ENCODE peak calls at places on chromosome 14, in eight cellular contexts. One of them, this sample, is unnamed. For H3K4me1 and H3K27me3, the result is how much of the 10 kb centered on the place peaks cover.

GRCh38 chr14:104998801-104999200 is 13.2 kb downstream of the CLBA1 start:
- DNase-seq in body of pancreas: no peak
- DNase-seq in testis: no peak
- DNase-seq in CD8-positive, alpha-beta T cell: no peak
- DNase-seq in aorta: peak
- DNase-seq in heart right ventricle: no peak
- DNase-seq in upper lobe of right lung: no peak
- DNase-seq in breast epithelium: no peak
- DNase-seq in this sample: no peak

GRCh38 chr14:76053576-76054369 is 68.2 kb downstream of the IFT43 start:
- DNase-seq in heart right ventricle: no peak
- DNase-seq in breast epithelium: no peak
- DNase-seq in aorta: no peak
- DNase-seq in upper lobe of right lung: no peak
- DNase-seq in body of pancreas: no peak
- DNase-seq in testis: no peak
- DNase-seq in CD8-positive, alpha-beta T cell: no peak
- DNase-seq in this sample: no peak

GRCh38 chr14:68088463-68088862 is 268.9 kb downstream of the RAD51B start:
- DNase-seq in heart right ventricle: no peak
- DNase-seq in aorta: no peak
- DNase-seq in upper lobe of right lung: no peak
- DNase-seq in breast epithelium: no peak
- DNase-seq in body of pancreas: no peak
- DNase-seq in testis: no peak
- DNase-seq in CD8-positive, alpha-beta T cell: no peak
- DNase-seq in this sample: no peak

GRCh38 chr14:90658541-90658967 is 157.7 kb downstream of the TTC7B start:
- DNase-seq in upper lobe of right lung: no peak
- DNase-seq in aorta: no peak
- DNase-seq in testis: no peak
- DNase-seq in breast epithelium: no peak
- DNase-seq in CD8-positive, alpha-beta T cell: no peak
- DNase-seq in heart right ventricle: no peak
- DNase-seq in body of pancreas: no peak
- DNase-seq in this sample: no peak

GRCh38 chr14:44658389-44658696 is 151.3 kb upstream of the FSCB start:
- DNase-seq in breast epithelium: no peak
- DNase-seq in testis: no peak
- DNase-seq in heart right ventricle: no peak
- DNase-seq in upper lobe of right lung: no peak
- DNase-seq in aorta: no peak
- DNase-seq in CD8-positive, alpha-beta T cell: no peak
- DNase-seq in body of pancreas: no peak
- DNase-seq in this sample: no peak

GRCh38 chr14:101687756-101688546 is 73.6 kb upstream of the PPP2R5C start:
- DNase-seq in aorta: no peak
- DNase-seq in CD8-positive, alpha-beta T cell: no peak
- DNase-seq in body of pancreas: no peak
- DNase-seq in heart right ventricle: no peak
- DNase-seq in breast epithelium: no peak
- DNase-seq in testis: no peak
- DNase-seq in upper lobe of right lung: no peak
- DNase-seq in this sample: no peak

GRCh38 chr14:23483216-23483854 is 13.8 kb downstream of the NGDN start:
- DNase-seq in upper lobe of right lung: no peak
- DNase-seq in heart right ventricle: no peak
- DNase-seq in CD8-positive, alpha-beta T cell: no peak
- DNase-seq in breast epithelium: no peak
- DNase-seq in aorta: no peak
- DNase-seq in body of pancreas: no peak
- DNase-seq in testis: peak
- DNase-seq in this sample: peak

GRCh38 chr14:63045612-63046320 is 508 bp upstream of the KCNH5 start:
- DNase-seq in CD8-positive, alpha-beta T cell: no peak
- DNase-seq in heart right ventricle: no peak
- DNase-seq in breast epithelium: no peak
- DNase-seq in upper lobe of right lung: peak
- DNase-seq in testis: peak
- DNase-seq in body of pancreas: peak
- DNase-seq in aorta: peak
- DNase-seq in this sample: peak

GRCh38 chr14:70303528-70304293 is 55.8 kb downstream of the COX16 start:
- DNase-seq in heart right ventricle: no peak
- DNase-seq in aorta: no peak
- DNase-seq in CD8-positive, alpha-beta T cell: no peak
- DNase-seq in breast epithelium: no peak
- DNase-seq in body of pancreas: no peak
- DNase-seq in upper lobe of right lung: no peak
- DNase-seq in testis: no peak
- DNase-seq in this sample: no peak

GRCh38 chr14:57209561-57209960 is 59.1 kb downstream of the EXOC5 start:
- DNase-seq in CD8-positive, alpha-beta T cell: no peak
- DNase-seq in aorta: no peak
- DNase-seq in body of pancreas: no peak
- DNase-seq in heart right ventricle: no peak
- DNase-seq in breast epithelium: no peak
- DNase-seq in upper lobe of right lung: no peak
- DNase-seq in testis: no peak
- DNase-seq in this sample: no peak

DNA sequence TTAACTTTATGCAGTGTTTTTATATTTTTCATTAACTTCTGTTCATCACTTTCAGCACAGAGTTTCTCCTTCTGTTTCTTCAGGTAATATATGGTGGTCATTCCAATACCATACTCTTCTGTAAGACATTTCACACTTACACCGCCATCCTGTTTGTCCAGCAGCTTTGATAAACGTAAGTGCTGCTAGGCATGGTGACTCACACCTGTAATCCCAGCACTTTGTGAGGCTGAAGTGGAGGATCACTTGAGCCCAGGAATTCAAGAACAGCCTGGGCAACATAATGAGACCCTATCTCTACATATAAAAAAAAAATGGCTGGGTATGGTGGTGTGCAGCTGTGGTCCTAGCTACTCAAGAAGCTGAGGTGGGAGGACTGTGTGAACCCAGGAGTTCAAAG is 55.8 kb downstream of the EXOC5 start:
- DNase-seq in heart right ventricle: no peak
- DNase-seq in CD8-positive, alpha-beta T cell: no peak
- DNase-seq in upper lobe of right lung: no peak
- DNase-seq in body of pancreas: no peak
- DNase-seq in testis: no peak
- DNase-seq in aorta: no peak
- DNase-seq in breast epithelium: no peak
- DNase-seq in this sample: no peak
- H3K4me1 ChIP-seq in heart right ventricle: under half
- H3K4me1 ChIP-seq in CD8-positive, alpha-beta T cell: under half
- H3K4me1 ChIP-seq in upper lobe of right lung: under half
- H3K4me1 ChIP-seq in body of pancreas: under half
- H3K4me1 ChIP-seq in testis: under half
- H3K4me1 ChIP-seq in aorta: under half
- H3K4me1 ChIP-seq in breast epithelium: under half
- H3K4me1 ChIP-seq in this sample: under half

GRCh38 chr14:61489002-61489401 is 167.6 kb downstream of the PRKCH start:
- DNase-seq in body of pancreas: no peak
- DNase-seq in CD8-positive, alpha-beta T cell: no peak
- DNase-seq in heart right ventricle: no peak
- DNase-seq in testis: no peak
- DNase-seq in upper lobe of right lung: no peak
- DNase-seq in breast epithelium: no peak
- DNase-seq in aorta: no peak
- DNase-seq in this sample: no peak
- H3K27ac ChIP-seq in body of pancreas: peak
- H3K27ac ChIP-seq in CD8-positive, alpha-beta T cell: no peak
- H3K27ac ChIP-seq in heart right ventricle: peak
- H3K27ac ChIP-seq in testis: peak
- H3K27ac ChIP-seq in upper lobe of right lung: peak
- H3K27ac ChIP-seq in breast epithelium: peak
- H3K27ac ChIP-seq in aorta: no peak
- H3K27ac ChIP-seq in this sample: peak

GRCh38 chr14:22434901-22435565 is 154.0 kb downstream of the DAD1 start:
- DNase-seq in heart right ventricle: no peak
- DNase-seq in testis: no peak
- DNase-seq in body of pancreas: no peak
- DNase-seq in CD8-positive, alpha-beta T cell: no peak
- DNase-seq in upper lobe of right lung: no peak
- DNase-seq in breast epithelium: no peak
- DNase-seq in aorta: no peak
- DNase-seq in this sample: no peak
- H3K27me3 ChIP-seq in heart right ventricle: under half
- H3K27me3 ChIP-seq in testis: under half
- H3K27me3 ChIP-seq in body of pancreas: under half
- H3K27me3 ChIP-seq in CD8-positive, alpha-beta T cell: under half
- H3K27me3 ChIP-seq in upper lobe of right lung: under half
- H3K27me3 ChIP-seq in breast epithelium: under half
- H3K27me3 ChIP-seq in aorta: under half
- H3K27me3 ChIP-seq in this sample: under half

GRCh38 chr14:93107383-93107782 is 8.3 kb downstream of the ITPK1 start:
- DNase-seq in body of pancreas: no peak
- DNase-seq in aorta: no peak
- DNase-seq in upper lobe of right lung: no peak
- DNase-seq in breast epithelium: no peak
- DNase-seq in testis: no peak
- DNase-seq in CD8-positive, alpha-beta T cell: no peak
- DNase-seq in heart right ventricle: no peak
- DNase-seq in this sample: no peak

GRCh38 chr14:93105362-93105761 is 10.4 kb downstream of the ITPK1 start:
- DNase-seq in upper lobe of right lung: peak
- DNase-seq in breast epithelium: peak
- DNase-seq in aorta: no peak
- DNase-seq in testis: no peak
- DNase-seq in body of pancreas: no peak
- DNase-seq in CD8-positive, alpha-beta T cell: no peak
- DNase-seq in heart right ventricle: no peak
- DNase-seq in this sample: no peak

GRCh38 chr14:93104961-93105360 is 10.8 kb downstream of the ITPK1 start:
- DNase-seq in upper lobe of right lung: no peak
- DNase-seq in heart right ventricle: no peak
- DNase-seq in aorta: no peak
- DNase-seq in body of pancreas: no peak
- DNase-seq in CD8-positive, alpha-beta T cell: no peak
- DNase-seq in testis: no peak
- DNase-seq in breast epithelium: no peak
- DNase-seq in this sample: no peak

GRCh38 chr14:93108105-93108504 is 7.6 kb downstream of the ITPK1 start:
- DNase-seq in aorta: no peak
- DNase-seq in breast epithelium: no peak
- DNase-seq in testis: no peak
- DNase-seq in body of pancreas: no peak
- DNase-seq in heart right ventricle: no peak
- DNase-seq in upper lobe of right lung: no peak
- DNase-seq in CD8-positive, alpha-beta T cell: no peak
- DNase-seq in this sample: no peak

DNA sequence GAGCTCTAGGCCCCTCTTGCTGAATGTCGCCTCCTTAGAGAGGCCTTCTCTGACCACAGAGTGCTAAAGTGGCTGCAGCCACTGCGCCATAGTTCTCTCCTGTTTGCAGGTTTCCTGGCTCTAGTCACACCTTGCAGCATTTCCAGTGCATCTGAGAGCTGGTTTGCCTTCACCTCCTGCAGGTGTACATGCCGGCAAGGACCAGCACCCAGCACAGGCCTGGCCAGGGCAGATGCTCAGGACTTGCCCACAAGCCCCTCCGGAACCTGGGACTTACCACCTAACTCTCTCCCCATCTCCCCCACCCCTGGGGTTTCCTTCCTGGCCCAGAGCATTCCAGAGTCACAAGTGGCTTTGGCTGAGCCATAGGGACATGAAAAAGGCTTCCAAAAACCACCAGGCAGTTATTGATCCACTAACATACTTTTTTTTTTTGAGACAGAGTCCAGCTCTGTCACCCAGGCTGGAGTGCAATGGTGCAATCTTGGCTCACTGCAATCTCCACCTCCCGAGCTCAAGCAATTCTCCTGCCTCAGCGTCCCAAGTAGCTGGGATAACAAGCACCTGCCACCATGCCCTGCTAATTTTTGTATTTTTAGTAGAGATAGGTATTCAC is 9.1 kb downstream of the ITPK1 start:
- DNase-seq in upper lobe of right lung: no peak
- DNase-seq in testis: no peak
- DNase-seq in breast epithelium: no peak
- DNase-seq in body of pancreas: no peak
- DNase-seq in heart right ventricle: no peak
- DNase-seq in CD8-positive, alpha-beta T cell: no peak
- DNase-seq in aorta: no peak
- DNase-seq in this sample: no peak
- H3K4me1 ChIP-seq in upper lobe of right lung: half or more
- H3K4me1 ChIP-seq in testis: under half
- H3K4me1 ChIP-seq in breast epithelium: under half
- H3K4me1 ChIP-seq in body of pancreas: under half
- H3K4me1 ChIP-seq in heart right ventricle: half or more
- H3K4me1 ChIP-seq in CD8-positive, alpha-beta T cell: under half
- H3K4me1 ChIP-seq in aorta: under half
- H3K4me1 ChIP-seq in this sample: under half

DNA sequence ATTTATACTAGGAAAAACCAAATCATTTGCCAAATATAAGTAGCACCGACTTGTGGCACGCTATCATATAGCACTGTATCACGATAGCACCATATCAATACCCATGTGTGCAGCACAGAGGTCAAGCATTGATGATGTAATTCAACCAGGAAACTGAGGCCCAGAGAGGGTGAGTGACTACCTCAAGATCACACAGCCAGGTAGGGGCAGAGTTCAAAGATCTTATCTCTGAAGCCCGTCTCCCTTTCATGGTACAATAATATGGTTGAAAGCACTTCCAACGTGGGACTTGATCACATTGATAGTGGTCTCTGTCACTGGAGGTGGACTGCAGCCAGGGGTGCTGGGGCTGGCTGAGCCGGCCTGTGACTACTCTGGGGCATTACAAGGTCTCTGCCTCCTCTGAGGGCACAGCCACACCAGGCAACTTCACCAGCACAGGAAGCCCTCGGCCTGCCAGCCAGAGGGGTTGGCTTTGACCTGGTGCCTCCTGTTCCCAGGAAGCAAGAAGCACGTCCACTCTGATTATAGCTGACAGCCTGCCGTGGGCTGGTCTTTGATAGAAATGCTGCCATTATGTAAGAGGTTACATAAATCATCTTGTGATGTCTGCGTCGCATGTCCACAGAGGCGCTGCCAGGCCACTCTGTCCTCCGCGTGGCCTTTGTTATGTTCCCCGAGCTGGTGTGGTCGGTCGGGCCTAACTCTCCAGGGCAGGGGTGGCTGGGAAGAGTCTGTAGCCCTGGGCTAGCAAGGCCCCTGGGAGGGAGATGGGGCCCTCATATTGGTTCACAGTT is 5.9 kb upstream of the FAM181A start:
- DNase-seq in body of pancreas: no peak
- DNase-seq in breast epithelium: no peak
- DNase-seq in heart right ventricle: no peak
- DNase-seq in CD8-positive, alpha-beta T cell: no peak
- DNase-seq in upper lobe of right lung: no peak
- DNase-seq in aorta: no peak
- DNase-seq in testis: no peak
- DNase-seq in this sample: no peak
- H3K27ac ChIP-seq in body of pancreas: no peak
- H3K27ac ChIP-seq in breast epithelium: no peak
- H3K27ac ChIP-seq in heart right ventricle: no peak
- H3K27ac ChIP-seq in CD8-positive, alpha-beta T cell: no peak
- H3K27ac ChIP-seq in upper lobe of right lung: no peak
- H3K27ac ChIP-seq in aorta: no peak
- H3K27ac ChIP-seq in testis: no peak
- H3K27ac ChIP-seq in this sample: no peak

This sample was measured in cardiac muscle cell.